ENCODE peak calls at places on chromosome 7, in seven cellular contexts. One of them, this sample, is unnamed.

GRCh38 chr7:13830604-13830915 is 158.9 kb downstream of the ETV1 start:
- DNase-seq in tibial nerve: no peak
- DNase-seq in CD8-positive, alpha-beta T cell: no peak
- DNase-seq in H9: no peak
- DNase-seq in CD4-positive, alpha-beta T cell: no peak
- DNase-seq in brain microvascular endothelial cell: no peak
- DNase-seq in heart right ventricle: no peak
- DNase-seq in this sample: no peak

GRCh38 chr7:157760004-157760730 is 423.4 kb downstream of the DNAJB6 start:
- DNase-seq in brain microvascular endothelial cell: no peak
- DNase-seq in H9: peak
- DNase-seq in tibial nerve: no peak
- DNase-seq in CD4-positive, alpha-beta T cell: no peak
- DNase-seq in CD8-positive, alpha-beta T cell: no peak
- DNase-seq in heart right ventricle: no peak
- DNase-seq in this sample: no peak

GRCh38 chr7:107909445-107909844 is 18.5 kb downstream of the DLD start:
- DNase-seq in brain microvascular endothelial cell: no peak
- DNase-seq in CD4-positive, alpha-beta T cell: no peak
- DNase-seq in heart right ventricle: no peak
- DNase-seq in CD8-positive, alpha-beta T cell: no peak
- DNase-seq in tibial nerve: no peak
- DNase-seq in H9: no peak
- DNase-seq in this sample: no peak

GRCh38 chr7:132930881-132931280 is 151.0 kb downstream of the CHCHD3 start:
- DNase-seq in CD4-positive, alpha-beta T cell: no peak
- DNase-seq in tibial nerve: no peak
- DNase-seq in H9: no peak
- DNase-seq in CD8-positive, alpha-beta T cell: no peak
- DNase-seq in heart right ventricle: no peak
- DNase-seq in brain microvascular endothelial cell: peak
- DNase-seq in this sample: no peak

GRCh38 chr7:129240119-129240815 is 15.4 kb downstream of the AHCYL2 start:
- DNase-seq in CD4-positive, alpha-beta T cell: no peak
- DNase-seq in CD8-positive, alpha-beta T cell: no peak
- DNase-seq in brain microvascular endothelial cell: no peak
- DNase-seq in tibial nerve: no peak
- DNase-seq in heart right ventricle: no peak
- DNase-seq in H9: no peak
- DNase-seq in this sample: no peak

GRCh38 chr7:17807242-17807641 is 133.1 kb downstream of the SNX13 start:
- DNase-seq in brain microvascular endothelial cell: no peak
- DNase-seq in CD8-positive, alpha-beta T cell: no peak
- DNase-seq in tibial nerve: no peak
- DNase-seq in H9: peak
- DNase-seq in CD4-positive, alpha-beta T cell: no peak
- DNase-seq in heart right ventricle: no peak
- DNase-seq in this sample: no peak

GRCh38 chr7:36937754-36938551 is 213.7 kb upstream of the AOAH start:
- DNase-seq in CD8-positive, alpha-beta T cell: no peak
- DNase-seq in heart right ventricle: no peak
- DNase-seq in brain microvascular endothelial cell: no peak
- DNase-seq in tibial nerve: no peak
- DNase-seq in CD4-positive, alpha-beta T cell: no peak
- DNase-seq in H9: no peak
- DNase-seq in this sample: no peak

GRCh38 chr7:4766666-4767530 is 8.5 kb upstream of the AP5Z1 start:
- DNase-seq in heart right ventricle: no peak
- DNase-seq in tibial nerve: no peak
- DNase-seq in brain microvascular endothelial cell: no peak
- DNase-seq in H9: no peak
- DNase-seq in CD8-positive, alpha-beta T cell: no peak
- DNase-seq in CD4-positive, alpha-beta T cell: no peak
- DNase-seq in this sample: no peak

GRCh38 chr7:42262907-42263466 is 26.0 kb upstream of the GLI3 start:
- DNase-seq in brain microvascular endothelial cell: no peak
- DNase-seq in heart right ventricle: peak
- DNase-seq in CD4-positive, alpha-beta T cell: no peak
- DNase-seq in CD8-positive, alpha-beta T cell: no peak
- DNase-seq in tibial nerve: no peak
- DNase-seq in H9: peak
- DNase-seq in this sample: no peak

GRCh38 chr7:101237206-101238067 is at the start of gene CLDN15:
- DNase-seq in brain microvascular endothelial cell: peak
- DNase-seq in tibial nerve: peak
- DNase-seq in H9: no peak
- DNase-seq in heart right ventricle: peak
- DNase-seq in CD4-positive, alpha-beta T cell: no peak
- DNase-seq in CD8-positive, alpha-beta T cell: no peak
- DNase-seq in this sample: no peak

GRCh38 chr7:80699030-80699638 is 60.7 kb downstream of the CD36 start:
- DNase-seq in brain microvascular endothelial cell: no peak
- DNase-seq in CD8-positive, alpha-beta T cell: no peak
- DNase-seq in tibial nerve: no peak
- DNase-seq in H9: no peak
- DNase-seq in heart right ventricle: no peak
- DNase-seq in CD4-positive, alpha-beta T cell: no peak
- DNase-seq in this sample: no peak

GRCh38 chr7:1484569-1484968 is 19.6 kb downstream of the INTS1 start:
- DNase-seq in tibial nerve: no peak
- DNase-seq in brain microvascular endothelial cell: no peak
- DNase-seq in heart right ventricle: no peak
- DNase-seq in H9: no peak
- DNase-seq in CD4-positive, alpha-beta T cell: no peak
- DNase-seq in CD8-positive, alpha-beta T cell: no peak
- DNase-seq in this sample: no peak

GRCh38 chr7:93327006-93327633 is 95.0 kb downstream of the VPS50 start:
- DNase-seq in CD4-positive, alpha-beta T cell: no peak
- DNase-seq in brain microvascular endothelial cell: peak
- DNase-seq in tibial nerve: no peak
- DNase-seq in H9: no peak
- DNase-seq in heart right ventricle: no peak
- DNase-seq in CD8-positive, alpha-beta T cell: no peak
- DNase-seq in this sample: no peak

GRCh38 chr7:6250364-6250833 is 22.0 kb downstream of the CYTH3 start:
- DNase-seq in CD8-positive, alpha-beta T cell: no peak
- DNase-seq in tibial nerve: no peak
- DNase-seq in CD4-positive, alpha-beta T cell: no peak
- DNase-seq in H9: no peak
- DNase-seq in heart right ventricle: no peak
- DNase-seq in brain microvascular endothelial cell: no peak
- DNase-seq in this sample: no peak
- TF ChIP-seq CTCF in CD8-positive, alpha-beta T cell: no peak
- TF ChIP-seq CTCF in tibial nerve: no peak
- TF ChIP-seq CTCF in CD4-positive, alpha-beta T cell: no peak
- TF ChIP-seq CTCF in H9: no peak
- TF ChIP-seq CTCF in heart right ventricle: no peak
- TF ChIP-seq CTCF in brain microvascular endothelial cell: no peak
- TF ChIP-seq CTCF in this sample: no peak

DNA sequence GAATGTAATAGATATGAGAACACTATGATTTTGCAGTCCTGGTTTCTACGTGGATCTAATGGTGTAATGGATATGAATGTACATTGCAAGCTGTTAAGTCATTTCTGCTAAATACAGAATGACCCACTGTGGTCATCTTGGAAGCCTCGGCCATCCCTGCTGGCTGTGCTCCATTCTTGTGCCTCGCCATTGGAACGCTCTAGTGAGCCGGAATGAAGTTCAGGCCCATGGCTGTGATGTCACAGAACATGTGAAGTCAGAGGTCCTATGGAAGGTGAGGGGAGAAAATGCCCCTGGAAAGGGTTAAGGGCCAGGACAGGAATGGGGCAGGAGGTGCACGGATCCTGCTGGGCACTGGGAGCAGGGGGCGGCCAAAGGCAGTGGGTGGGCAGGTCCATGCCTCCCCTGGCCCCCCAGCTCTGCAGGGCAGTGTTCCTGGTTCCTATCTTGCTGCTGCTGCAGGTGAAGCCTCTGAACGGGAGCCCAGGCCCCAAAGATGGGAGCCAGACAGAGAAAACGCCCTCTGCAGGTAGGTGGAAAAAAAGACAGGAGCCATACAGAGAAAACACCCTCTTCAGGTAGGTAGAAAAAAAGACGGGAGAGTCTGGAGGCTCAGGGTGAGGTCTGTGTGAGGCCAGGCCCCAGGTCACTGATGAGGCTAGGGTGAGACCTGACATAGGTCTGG is at the start of gene LLCFC1:
- DNase-seq in H9: peak
- DNase-seq in brain microvascular endothelial cell: no peak
- DNase-seq in tibial nerve: no peak
- DNase-seq in heart right ventricle: no peak
- DNase-seq in CD4-positive, alpha-beta T cell: no peak
- DNase-seq in CD8-positive, alpha-beta T cell: no peak
- DNase-seq in this sample: no peak
- TF ChIP-seq CTCF in H9: peak
- TF ChIP-seq CTCF in brain microvascular endothelial cell: no peak
- TF ChIP-seq CTCF in tibial nerve: no peak
- TF ChIP-seq CTCF in heart right ventricle: no peak
- TF ChIP-seq CTCF in CD4-positive, alpha-beta T cell: no peak
- TF ChIP-seq CTCF in CD8-positive, alpha-beta T cell: no peak
- TF ChIP-seq CTCF in this sample: no peak

GRCh38 chr7:3695602-3696001 is 394.6 kb downstream of the SDK1 start:
- DNase-seq in heart right ventricle: no peak
- DNase-seq in brain microvascular endothelial cell: no peak
- DNase-seq in H9: no peak
- DNase-seq in CD8-positive, alpha-beta T cell: no peak
- DNase-seq in tibial nerve: no peak
- DNase-seq in CD4-positive, alpha-beta T cell: no peak
- DNase-seq in this sample: no peak
- TF ChIP-seq CTCF in heart right ventricle: no peak
- TF ChIP-seq CTCF in brain microvascular endothelial cell: peak
- TF ChIP-seq CTCF in H9: peak
- TF ChIP-seq CTCF in CD8-positive, alpha-beta T cell: no peak
- TF ChIP-seq CTCF in tibial nerve: no peak
- TF ChIP-seq CTCF in CD4-positive, alpha-beta T cell: no peak
- TF ChIP-seq CTCF in this sample: no peak

DNA sequence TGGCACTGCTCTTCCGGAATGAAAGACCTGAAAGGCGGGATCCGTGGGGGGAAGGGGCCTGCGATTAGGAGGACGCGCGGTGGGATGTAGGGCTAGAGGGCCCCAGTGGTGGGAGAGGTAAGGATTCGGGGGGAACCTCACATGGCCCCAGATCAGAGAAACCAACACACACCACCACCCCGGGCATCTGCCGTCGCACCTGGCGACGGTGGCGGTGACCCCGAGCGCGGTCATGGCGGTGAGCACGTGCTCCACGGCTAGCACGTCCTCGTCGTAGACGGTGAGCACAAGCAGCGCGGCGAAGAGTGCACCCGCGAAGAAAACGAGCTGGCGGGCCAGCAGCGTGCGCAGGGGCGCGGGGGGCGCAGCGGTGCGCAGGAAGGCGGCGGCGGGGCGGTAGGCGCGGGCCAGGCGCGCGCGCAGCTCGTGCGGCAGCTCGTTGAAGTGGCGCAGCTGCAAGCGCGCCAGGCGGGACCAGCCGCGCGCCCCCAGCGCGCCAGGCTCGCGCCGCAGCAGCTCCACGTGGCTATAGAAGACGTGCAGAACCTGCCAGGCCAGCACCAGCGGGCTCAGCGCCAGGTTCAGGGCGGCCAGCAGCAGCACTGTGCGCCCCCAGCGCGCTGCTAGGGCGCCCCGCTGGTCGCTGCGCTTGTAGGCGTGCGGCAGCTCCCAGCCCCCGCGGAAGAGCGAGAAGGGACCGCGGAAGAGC is 5.7 kb downstream of the ATG9B start:
- DNase-seq in CD8-positive, alpha-beta T cell: peak
- DNase-seq in CD4-positive, alpha-beta T cell: no peak
- DNase-seq in H9: peak
- DNase-seq in heart right ventricle: no peak
- DNase-seq in brain microvascular endothelial cell: no peak
- DNase-seq in tibial nerve: no peak
- DNase-seq in this sample: no peak
- TF ChIP-seq CTCF in CD8-positive, alpha-beta T cell: peak
- TF ChIP-seq CTCF in CD4-positive, alpha-beta T cell: peak
- TF ChIP-seq CTCF in H9: no peak
- TF ChIP-seq CTCF in heart right ventricle: no peak
- TF ChIP-seq CTCF in brain microvascular endothelial cell: no peak
- TF ChIP-seq CTCF in tibial nerve: no peak
- TF ChIP-seq CTCF in this sample: peak

DNA sequence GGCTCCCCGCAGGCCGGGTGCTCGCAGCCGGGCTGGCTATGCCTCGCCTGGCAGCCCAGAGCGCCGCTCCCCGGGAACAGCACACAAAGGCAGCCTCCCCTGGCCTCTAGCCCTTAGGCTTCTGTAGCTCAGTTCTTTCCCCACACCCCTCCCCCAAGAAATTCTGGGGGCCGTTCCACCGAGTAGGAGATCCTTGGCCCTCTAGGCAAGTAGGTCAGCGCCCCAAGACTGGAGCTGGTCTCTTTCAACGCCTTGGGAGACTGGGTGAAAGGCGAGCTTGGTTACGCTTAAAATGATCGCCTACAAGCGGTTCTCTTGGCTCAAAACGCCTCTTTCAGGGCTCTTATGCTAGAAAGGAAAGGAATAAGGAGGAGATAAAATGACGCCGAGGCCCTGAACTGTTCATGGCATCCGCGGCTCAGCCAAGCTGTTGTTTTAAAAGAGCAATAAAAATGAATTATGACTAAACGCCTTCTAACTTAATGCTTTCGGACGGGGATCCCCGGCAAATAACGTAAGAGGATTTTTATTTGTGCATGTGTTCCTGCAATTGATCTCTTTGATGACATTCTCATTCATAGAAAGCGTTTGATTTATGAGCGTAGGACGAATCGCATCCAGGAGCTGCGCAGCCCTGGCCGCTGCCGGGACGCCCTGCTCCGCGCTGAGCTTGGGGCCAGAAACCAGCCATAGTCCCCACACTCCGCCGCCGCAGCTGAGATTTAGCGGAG is 2.9 kb upstream of the HOXA1 start:
- DNase-seq in brain microvascular endothelial cell: no peak
- DNase-seq in CD8-positive, alpha-beta T cell: no peak
- DNase-seq in H9: no peak
- DNase-seq in CD4-positive, alpha-beta T cell: no peak
- DNase-seq in tibial nerve: no peak
- DNase-seq in heart right ventricle: no peak
- DNase-seq in this sample: no peak
- TF ChIP-seq CTCF in brain microvascular endothelial cell: no peak
- TF ChIP-seq CTCF in CD8-positive, alpha-beta T cell: no peak
- TF ChIP-seq CTCF in H9: no peak
- TF ChIP-seq CTCF in CD4-positive, alpha-beta T cell: no peak
- TF ChIP-seq CTCF in tibial nerve: no peak
- TF ChIP-seq CTCF in heart right ventricle: no peak
- TF ChIP-seq CTCF in this sample: no peak

DNA sequence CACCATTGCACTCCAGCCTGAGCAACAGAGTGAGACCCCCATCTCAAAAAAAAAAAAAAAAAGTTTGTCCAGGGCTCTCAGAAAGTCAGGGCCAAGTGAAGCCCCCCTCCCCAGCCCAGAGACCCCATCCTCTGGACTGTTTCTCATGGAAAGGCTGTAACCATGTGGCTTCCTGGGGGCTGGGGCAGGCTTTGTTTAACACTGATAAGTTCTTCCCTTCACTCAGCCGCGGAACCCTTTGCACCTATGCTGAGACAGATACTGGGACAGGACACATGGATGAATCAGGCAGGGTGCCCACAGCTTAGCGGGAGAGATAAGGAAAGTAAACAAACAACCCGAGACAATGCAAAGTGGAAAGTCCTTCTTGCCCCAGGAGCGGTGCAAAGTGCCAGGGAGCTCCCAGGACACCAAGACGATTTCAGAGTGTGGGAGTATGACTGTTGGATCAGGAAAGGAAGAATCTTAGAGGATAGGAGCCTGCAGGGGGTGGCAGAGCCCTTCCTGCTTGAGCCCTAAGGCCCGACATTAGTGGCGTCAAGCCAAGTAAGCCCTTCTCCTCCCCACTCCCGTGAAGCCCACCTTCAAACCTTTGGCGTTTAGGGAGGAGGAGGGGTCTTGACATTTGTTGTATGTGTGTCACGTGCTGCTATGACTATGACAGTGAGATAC is 11.6 kb downstream of the MLXIPL start:
- DNase-seq in CD8-positive, alpha-beta T cell: no peak
- DNase-seq in tibial nerve: no peak
- DNase-seq in heart right ventricle: no peak
- DNase-seq in brain microvascular endothelial cell: peak
- DNase-seq in CD4-positive, alpha-beta T cell: no peak
- DNase-seq in H9: no peak
- DNase-seq in this sample: no peak
- TF ChIP-seq CTCF in CD8-positive, alpha-beta T cell: no peak
- TF ChIP-seq CTCF in tibial nerve: no peak
- TF ChIP-seq CTCF in heart right ventricle: no peak
- TF ChIP-seq CTCF in brain microvascular endothelial cell: peak
- TF ChIP-seq CTCF in CD4-positive, alpha-beta T cell: no peak
- TF ChIP-seq CTCF in H9: peak
- TF ChIP-seq CTCF in this sample: no peak

This sample was measured in type B pancreatic cell.